ENCODE peak calls at places on chromosomes 3 and 15, in eight cellular contexts. V is CD4-positive, CD25-positive, alpha-beta regulatory T cell; P is posterior cingulate gyrus; Y is skeletal muscle cell; N is neural crest cell; O is activated CD4-positive, CD25-positive, alpha-beta regulatory T cell treated with anti-CD3 and anti-CD28 coated beads, Interleukin-2, amount 50 U/mL, for 72 hours; R is T-helper 22 cell; T is CD14-positive monocyte. Z is an unnamed sample.

GRCh38 chr3:127831723-127832172 is 9.4 kb upstream of the MGLL start:
- DNase-seq in V (peak; percentile 28), P (no peak), Y (no peak), N (peak; percentile 31), O (no peak), R (no peak), T (peak; percentile 57), Z (no peak)

GRCh38 chr3:128378631-128379347 is 87.9 kb downstream of the DNAJB8 start:
- DNase-seq in V (no peak), P (no peak), Y (peak; percentile 38), N (no peak), O (no peak), R (no peak), T (no peak), Z (no peak)

GRCh38 chr3:104564045-104564643 is 802.6 kb upstream of the ALCAM start:
- DNase-seq in V (peak; percentile 64), P (peak; percentile 47), Y (no peak), N (peak; percentile 31), O (peak; percentile 51), R (peak; percentile 3), T (no peak), Z (no peak)

GRCh38 chr3:57755368-57756021 is 614 bp upstream of the SLMAP start:
- DNase-seq in V (peak; percentile 72), P (peak; percentile 45), Y (peak; percentile 18), N (no peak), O (peak; percentile 44), R (peak; percentile 36), T (no peak), Z (peak; percentile 75)

GRCh38 chr3:187507266-187507665 is 139.1 kb downstream of the RTP4 start:
- DNase-seq in V (no peak), P (no peak), Y (no peak), N (no peak), O (no peak), R (no peak), T (no peak), Z (no peak)

GRCh38 chr15:75817151-75817935 is 25.9 kb upstream of the UBE2Q2 start:
- DNase-seq in V (peak; percentile 61), P (no peak), Y (no peak), N (no peak), O (no peak), R (no peak), T (no peak), Z (no peak)

GRCh38 chr3:31066999-31067398 is 172.5 kb upstream of the GADL1 start:
- DNase-seq in V (no peak), P (no peak), Y (peak; percentile 92), N (no peak), O (no peak), R (no peak), T (no peak), Z (no peak)

GRCh38 chr3:67605377-67605776 is 49.0 kb downstream of the SUCLG2 start:
- DNase-seq in V (no peak), P (no peak), Y (peak; percentile 35), N (no peak), O (no peak), R (no peak), T (no peak), Z (no peak)

GRCh38 chr3:134904333-134904771 is 109.3 kb downstream of the EPHB1 start:
- DNase-seq in V (peak; percentile 3), P (no peak), Y (no peak), N (no peak), O (no peak), R (no peak), T (no peak), Z (no peak)

GRCh38 chr3:4985330-4986174 is 6.3 kb downstream of the BHLHE40 start:
- DNase-seq in V (no peak), P (no peak), Y (peak; percentile 49), N (no peak), O (no peak), R (no peak), T (no peak), Z (no peak)

GRCh38 chr15:94610069-94610863 is 378.9 kb downstream of the MCTP2 start:
- DNase-seq in V (no peak), P (no peak), Y (no peak), N (no peak), O (no peak), R (no peak), T (no peak), Z (no peak)

Z was measured in frontal cortex.